ENCODE peak calls at places on chromosomes 2 and 18, in seven cellular contexts. C is Calu3, H is sigmoid colon, M is left ventricle myocardium inferior, W is GM12865, J is foreskin fibroblast, V is fibroblast of pulmonary artery. A is an unnamed sample.

GRCh38 chr2:235091421-235091820 is 139.6 kb downstream of the SH3BP4 start:
- DNase-seq in W (no peak), V (no peak), H (no peak), M (no peak), C (no peak), J (no peak), A (no peak)

GRCh38 chr2:182521453-182522427 is 94.9 kb upstream of the PDE1A start:
- DNase-seq in W (no peak), M (no peak), V (no peak), C (no peak), J (no peak), H (no peak), A (no peak)

GRCh38 chr2:122145805-122146204 is 390.4 kb downstream of the TSN start:
- DNase-seq in V (no peak), J (no peak), W (no peak), H (no peak), C (no peak), M (no peak), A (no peak)

GRCh38 chr18:7945882-7946281 is 378.8 kb downstream of the PTPRM start:
- DNase-seq in W (no peak), V (peak), C (peak), H (peak), M (no peak), J (peak), A (no peak)

GRCh38 chr18:46622999-46623398 is 34.0 kb downstream of the LOXHD1 start:
- DNase-seq in W (peak), H (no peak), C (no peak), V (peak), J (peak), M (no peak), A (no peak)

GRCh38 chr2:105760639-105761337 is 16.1 kb downstream of the NCK2 start:
- DNase-seq in H (no peak), W (peak), J (no peak), V (no peak), M (no peak), C (no peak), A (no peak)

GRCh38 chr2:54446122-54446521 is 10.0 kb upstream of the SPTBN1 start:
- DNase-seq in C (no peak), H (no peak), M (no peak), W (no peak), V (no peak), J (no peak), A (no peak)

GRCh38 chr2:25322313-25322712 is 19.4 kb downstream of the DNMT3A start:
- DNase-seq in W (no peak), J (no peak), M (no peak), V (no peak), H (no peak), C (no peak), A (no peak)

GRCh38 chr2:119005081-119005480 is 63.1 kb downstream of the MARCO start:
- DNase-seq in J (no peak), V (no peak), W (no peak), M (no peak), H (no peak), C (no peak), A (no peak)

GRCh38 chr2:55876425-55877084 is 47.0 kb downstream of the EFEMP1 start:
- DNase-seq in J (no peak), M (no peak), W (no peak), C (no peak), V (no peak), H (no peak), A (no peak)

GRCh38 chr2:231299267-231299666 is 96.2 kb upstream of the B3GNT7 start:
- DNase-seq in J (no peak), H (no peak), V (no peak), C (no peak), W (peak), M (no peak), A (no peak)

GRCh38 chr2:71748227-71748626 is 294.9 kb downstream of the DYSF start:
- DNase-seq in H (peak), M (peak), W (no peak), C (no peak), J (peak), V (peak), A (no peak)

GRCh38 chr18:77765468-77765867 is 515.8 kb downstream of the GALR1 start:
- DNase-seq in J (no peak), C (no peak), M (no peak), H (no peak), V (no peak), W (no peak), A (no peak)

GRCh38 chr2:134258684-134259408 is 5.0 kb downstream of the MGAT5 start:
- DNase-seq in H (no peak), V (no peak), C (no peak), J (no peak), W (peak), M (peak), A (no peak)

GRCh38 chr2:64090264-64090663 is 54.0 kb downstream of the PELI1 start:
- DNase-seq in J (no peak), W (no peak), H (no peak), M (no peak), C (no peak), V (no peak), A (peak)

GRCh38 chr2:25168256-25169072 is at the start of gene POMC:
- DNase-seq in M (no peak), W (peak), J (peak), H (no peak), C (peak), V (peak), A (no peak)

GRCh38 chr2:54103454-54104314 is 11.7 kb upstream of the ACYP2 start:
- DNase-seq in W (peak), M (no peak), V (peak), C (peak), J (peak), H (no peak), A (no peak)

GRCh38 chr18:23519725-23520124 is 16.4 kb downstream of the RMC1 start:
- DNase-seq in V (peak), J (no peak), M (no peak), H (no peak), W (no peak), C (no peak), A (no peak)

GRCh38 chr2:216648105-216648504 is 14.9 kb downstream of the IGFBP2 start:
- DNase-seq in H (no peak), W (no peak), J (peak), M (no peak), C (no peak), V (peak), A (no peak)

GRCh38 chr2:86832334-86833096 is 29.2 kb downstream of the CD8B start:
- DNase-seq in H (no peak), M (no peak), V (no peak), C (no peak), J (no peak), W (no peak), A (no peak)

GRCh38 chr2:233387225-233387624 is 32.9 kb downstream of the DGKD start:
- DNase-seq in H (peak), M (no peak), J (no peak), V (no peak), W (no peak), C (no peak), A (no peak)

GRCh38 chr2:62593825-62594224 is 87.8 kb upstream of the TMEM17 start:
- DNase-seq in H (no peak), M (no peak), C (no peak), V (no peak), W (no peak), J (no peak), A (no peak)

GRCh38 chr2:186135697-186136096 is 350.4 kb upstream of the ZC3H15 start:
- DNase-seq in C (no peak), J (peak), M (no peak), H (no peak), W (no peak), V (peak), A (no peak)

GRCh38 chr18:23283933-23284430 is 148.7 kb downstream of the CABLES1 start:
- DNase-seq in V (peak), J (peak), H (no peak), M (no peak), C (peak), W (peak), A (no peak)

GRCh38 chr2:102245266-102246151 is 58.7 kb downstream of the IL1RL2 start:
- DNase-seq in J (peak), M (peak), V (no peak), H (no peak), C (no peak), W (no peak), A (peak)

GRCh38 chr2:206368933-206369569 is 74.3 kb upstream of the ADAM23 start:
- DNase-seq in W (peak), H (no peak), C (no peak), J (no peak), M (no peak), V (no peak), A (no peak)

GRCh38 chr2:188527110-188527509 is 235.4 kb downstream of the GULP1 start:
- DNase-seq in W (no peak), J (peak), M (no peak), C (no peak), H (no peak), V (peak), A (no peak)

GRCh38 chr2:37635359-37636208 is 35.9 kb downstream of the CDC42EP3 start:
- DNase-seq in W (peak), M (no peak), C (no peak), V (peak), J (peak), H (no peak), A (peak)

GRCh38 chr2:208256192-208256782 is 1.4 kb upstream of the IDH1 start:
- DNase-seq in W (peak), C (no peak), J (peak), M (no peak), H (no peak), V (no peak), A (no peak)

GRCh38 chr18:5546660-5547059 is 2.9 kb upstream of the EPB41L3 start:
- DNase-seq in C (no peak), V (peak), J (peak), M (no peak), H (no peak), W (peak), A (no peak)

GRCh38 chr18:46497129-46497528 is 159.9 kb downstream of the LOXHD1 start:
- DNase-seq in C (peak), M (peak), H (peak), J (peak), W (peak), V (peak), A (no peak)

GRCh38 chr2:100813527-100813926 is 6.4 kb upstream of the NPAS2 start:
- DNase-seq in V (peak), J (peak), W (no peak), M (no peak), H (no peak), C (no peak), A (no peak)

GRCh38 chr2:74383254-74383653 is 3.1 kb upstream of the DCTN1 start:
- DNase-seq in C (no peak), M (no peak), W (no peak), H (no peak), J (peak), V (peak), A (peak)

GRCh38 chr18:9094307-9095226 is 7.9 kb upstream of the NDUFV2 start:
- DNase-seq in C (peak), V (peak), W (peak), H (no peak), M (no peak), J (peak), A (no peak)

GRCh38 chr2:145753966-145754365 is 1234.0 kb upstream of the ZEB2 start:
- DNase-seq in M (no peak), J (no peak), V (no peak), C (no peak), H (no peak), W (no peak), A (no peak)
- TF ChIP-seq CTCF in M (no peak), J (no peak), V (no peak), C (no peak), H (no peak), W (no peak), A (no peak)

DNA sequence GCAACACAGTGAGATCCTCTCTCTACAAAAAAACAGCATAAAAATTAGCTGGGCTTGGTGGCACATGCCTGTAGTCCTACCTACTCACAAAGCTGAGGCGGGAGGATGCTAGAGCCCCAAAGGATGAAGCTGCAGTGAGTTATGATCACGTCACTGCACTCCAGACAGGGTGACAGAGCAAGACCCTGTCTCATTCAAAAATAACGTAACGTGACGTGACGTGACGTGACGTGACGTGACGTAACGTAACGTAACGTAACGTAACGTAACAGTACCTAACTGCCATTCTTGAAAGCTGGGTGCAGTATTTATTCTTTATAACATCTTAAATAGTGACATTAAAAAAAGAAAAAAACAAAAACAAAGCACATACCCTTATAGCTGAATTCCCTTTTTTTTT is 51.7 kb downstream of the NOL10 start:
- DNase-seq in C (no peak), W (no peak), M (no peak), H (no peak), V (no peak), J (no peak), A (no peak)
- TF ChIP-seq CTCF in C (no peak), W (no peak), M (no peak), H (no peak), V (no peak), J (no peak), A (no peak)

GRCh38 chr2:48600917-48601316 is 16.7 kb upstream of the GTF2A1L start:
- DNase-seq in M (no peak), H (no peak), C (no peak), V (peak), W (no peak), J (peak), A (no peak)

GRCh38 chr2:48605482-48606175 is 12.0 kb upstream of the GTF2A1L start:
- DNase-seq in J (no peak), W (no peak), H (no peak), M (no peak), V (peak), C (no peak), A (no peak)

GRCh38 chr2:48600204-48600813 is 17.3 kb upstream of the GTF2A1L start:
- DNase-seq in H (no peak), W (peak), J (peak), V (peak), C (peak), M (no peak), A (no peak)

GRCh38 chr2:48601349-48601748 is 16.3 kb upstream of the GTF2A1L start:
- DNase-seq in W (peak), J (no peak), V (peak), H (no peak), M (no peak), C (peak), A (peak)
- TF ChIP-seq CTCF in W (peak), J (peak), V (peak), H (no peak), M (peak), C (peak), A (peak)

GRCh38 chr2:111618953-111619902 is 264.8 kb downstream of the ANAPC1 start:
- DNase-seq in C (no peak), J (peak), M (no peak), W (no peak), V (peak), H (no peak), A (no peak)
- TF ChIP-seq CTCF in C (no peak), J (no peak), M (no peak), W (peak), V (peak), H (no peak), A (no peak)

GRCh38 chr2:39593439-39594393 is 72.0 kb upstream of the TMEM178A start:
- DNase-seq in W (peak), V (peak), C (peak), J (peak), M (no peak), H (no peak), A (peak)
- TF ChIP-seq CTCF in W (peak), V (peak), C (peak), J (peak), M (peak), H (peak), A (peak)

GRCh38 chr2:137770161-137770560 is 194.1 kb upstream of the HNMT start:
- DNase-seq in J (no peak), C (no peak), H (no peak), W (no peak), M (no peak), V (no peak), A (no peak)

GRCh38 chr2:137771064-137771463 is 193.2 kb upstream of the HNMT start:
- DNase-seq in H (no peak), J (no peak), V (no peak), C (no peak), M (no peak), W (peak), A (no peak)

GRCh38 chr2:137776697-137777096 is 187.6 kb upstream of the HNMT start:
- DNase-seq in H (no peak), C (no peak), M (no peak), J (no peak), V (no peak), W (peak), A (no peak)

GRCh38 chr2:137772451-137772850 is 191.8 kb upstream of the HNMT start:
- DNase-seq in W (no peak), C (no peak), J (no peak), H (no peak), M (no peak), V (no peak), A (no peak)

DNA sequence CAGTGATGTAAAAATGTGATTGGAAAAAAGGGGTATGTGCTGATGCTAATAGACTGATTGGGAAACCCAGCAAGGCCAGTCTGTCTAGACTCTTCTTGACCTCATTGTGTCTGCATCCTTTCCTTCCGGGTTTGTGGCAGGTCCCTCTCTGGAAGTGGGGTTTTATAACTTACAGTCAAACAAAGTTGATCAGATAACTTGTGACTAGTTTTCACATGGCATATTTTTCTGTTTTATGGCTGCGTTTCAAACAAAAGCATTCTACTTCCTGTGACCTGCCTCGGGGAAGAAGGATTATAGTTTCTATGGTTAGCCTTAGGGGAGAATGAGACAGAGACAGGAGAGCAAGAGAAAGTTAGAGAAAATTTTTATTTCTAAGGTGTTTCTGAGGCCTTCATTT is 188.7 kb upstream of the HNMT start:
- DNase-seq in H (no peak), C (peak), W (no peak), V (no peak), M (no peak), J (no peak), A (no peak)
- TF ChIP-seq CTCF in H (no peak), C (no peak), W (no peak), V (no peak), M (no peak), J (no peak), A (no peak)